ENCODE peak calls at places on chromosome 10, in ten cellular contexts. D, L, O, P, V, H, Z, N, J and B are unnamed samples.

GRCh38 chr10:4647138-4647785 is 178.7 kb upstream of the AKR1E2 start:
- DNase-seq in V (no peak), N (no peak), Z (no peak), P (no peak), H (no peak), D (peak), L (no peak), J (no peak), O (no peak), B (no peak)

GRCh38 chr10:101046332-101047238 is 15.2 kb upstream of the KAZALD1 start:
- DNase-seq in L (no peak), J (no peak), D (peak), H (no peak), V (no peak), Z (no peak), N (no peak), O (no peak), P (no peak), B (no peak)

GRCh38 chr10:79457256-79457785 is 11.9 kb upstream of the ZCCHC24 start:
- DNase-seq in Z (no peak), V (no peak), J (no peak), P (no peak), L (no peak), N (no peak), O (no peak), H (no peak), D (no peak), B (no peak)

GRCh38 chr10:118626953-118627352 is 31.5 kb upstream of the PRLHR start:
- DNase-seq in V (no peak), O (no peak), P (no peak), Z (no peak), N (peak), H (no peak), J (no peak), D (no peak), L (no peak), B (no peak)

GRCh38 chr10:86152354-86152753 is 214.2 kb downstream of the GRID1 start:
- DNase-seq in J (no peak), V (no peak), L (no peak), Z (no peak), O (no peak), P (no peak), H (no peak), D (no peak), N (no peak), B (no peak)

GRCh38 chr10:79308016-79308415 is 39.3 kb upstream of the PPIF start:
- DNase-seq in Z (no peak), V (no peak), J (no peak), L (no peak), D (no peak), N (no peak), P (no peak), H (no peak), O (no peak), B (no peak)

GRCh38 chr10:60955957-60956425 is 12.0 kb upstream of the RHOBTB1 start:
- DNase-seq in P (no peak), Z (no peak), O (no peak), J (no peak), H (peak), V (no peak), N (no peak), L (no peak), D (peak), B (no peak)

GRCh38 chr10:62224606-62225005 is 44.0 kb downstream of the RTKN2 start:
- DNase-seq in H (peak), O (no peak), N (no peak), J (no peak), V (no peak), P (no peak), D (peak), Z (no peak), L (no peak), B (no peak)

GRCh38 chr10:119658274-119658673 is 7.1 kb downstream of the BAG3 start:
- DNase-seq in N (peak), L (peak), H (peak), O (peak), Z (peak), V (peak), D (peak), J (peak), P (peak), B (peak)

GRCh38 chr10:123043409-123043925 is 34.7 kb downstream of the ACADSB start:
- DNase-seq in V (no peak), N (peak), Z (peak), H (peak), O (no peak), J (no peak), P (no peak), D (peak), L (no peak), B (no peak)

GRCh38 chr10:33273295-33274002 is 61.0 kb downstream of the NRP1 start:
- DNase-seq in P (peak), L (peak), Z (peak), O (peak), J (peak), H (peak), V (peak), N (no peak), D (peak), B (peak)

GRCh38 chr10:117631276-117632151 is 89.0 kb downstream of the EMX2 start:
- DNase-seq in L (peak), D (no peak), N (no peak), V (no peak), H (no peak), J (no peak), O (no peak), P (no peak), Z (no peak), B (peak)

GRCh38 chr10:52443419-52444388 is 129.6 kb downstream of the DKK1 start:
- DNase-seq in Z (no peak), V (no peak), O (no peak), P (no peak), L (no peak), N (no peak), J (no peak), D (peak), H (peak), B (no peak)

GRCh38 chr10:131650169-131650705 is 250.6 kb upstream of the PPP2R2D start:
- DNase-seq in N (no peak), D (no peak), P (no peak), H (no peak), Z (no peak), O (no peak), V (peak), J (no peak), L (no peak), B (no peak)

GRCh38 chr10:70890917-70891431 is 2.6 kb upstream of the PCBD1 start:
- DNase-seq in H (no peak), L (peak), P (peak), V (no peak), J (no peak), D (no peak), N (no peak), O (peak), Z (peak), B (peak)

GRCh38 chr10:116044722-116045374 is 228.2 kb downstream of the GFRA1 start:
- DNase-seq in O (peak), Z (peak), D (no peak), V (no peak), P (no peak), L (no peak), N (no peak), J (no peak), H (no peak), B (peak)

GRCh38 chr10:71219918-71220688 is 7.7 kb downstream of the UNC5B start:
- DNase-seq in Z (no peak), H (no peak), O (peak), N (no peak), L (no peak), P (no peak), V (peak), J (peak), D (no peak), B (no peak)

GRCh38 chr10:21649441-21649872 is 115.4 kb downstream of the MLLT10 start:
- DNase-seq in J (no peak), N (peak), O (no peak), D (no peak), H (no peak), V (no peak), L (no peak), Z (no peak), P (no peak), B (no peak)

GRCh38 chr10:118034755-118035154 is 12.0 kb downstream of the RAB11FIP2 start:
- DNase-seq in N (peak), H (no peak), J (no peak), P (no peak), Z (no peak), V (no peak), L (no peak), O (no peak), D (peak), B (no peak)

GRCh38 chr10:13894412-13895093 is 307.8 kb downstream of the PRPF18 start:
- DNase-seq in D (peak), Z (no peak), N (no peak), O (no peak), J (no peak), L (no peak), H (no peak), P (no peak), V (no peak), B (no peak)

GRCh38 chr10:21524526-21525366 is 736 bp downstream of the SKIDA1 start:
- DNase-seq in V (no peak), N (peak), D (peak), L (peak), H (peak), J (no peak), O (no peak), Z (no peak), P (no peak), B (peak)

GRCh38 chr10:18400911-18401260 is 250.5 kb downstream of the NSUN6 start:
- DNase-seq in J (no peak), O (no peak), L (no peak), Z (peak), H (no peak), N (no peak), V (no peak), P (no peak), D (no peak), B (no peak)

GRCh38 chr10:110006358-110007170 is 1.2 kb upstream of the ADD3 start:
- DNase-seq in J (no peak), H (peak), N (peak), L (peak), Z (peak), O (peak), D (peak), V (peak), P (peak), B (peak)

GRCh38 chr10:110008518-110009339 is 945 bp downstream of the ADD3 start:
- DNase-seq in D (no peak), H (peak), O (peak), V (no peak), Z (peak), N (peak), P (no peak), J (no peak), L (peak), B (no peak)

GRCh38 chr10:110005716-110006115 is 2.1 kb upstream of the ADD3 start:
- DNase-seq in Z (peak), L (peak), N (peak), V (no peak), O (peak), D (peak), P (peak), J (no peak), H (peak), B (no peak)

GRCh38 chr10:110007171-110007700 is 548 bp upstream of the ADD3 start:
- DNase-seq in H (peak), V (peak), N (no peak), O (no peak), D (peak), P (no peak), L (no peak), J (peak), Z (no peak), B (no peak)

DNA sequence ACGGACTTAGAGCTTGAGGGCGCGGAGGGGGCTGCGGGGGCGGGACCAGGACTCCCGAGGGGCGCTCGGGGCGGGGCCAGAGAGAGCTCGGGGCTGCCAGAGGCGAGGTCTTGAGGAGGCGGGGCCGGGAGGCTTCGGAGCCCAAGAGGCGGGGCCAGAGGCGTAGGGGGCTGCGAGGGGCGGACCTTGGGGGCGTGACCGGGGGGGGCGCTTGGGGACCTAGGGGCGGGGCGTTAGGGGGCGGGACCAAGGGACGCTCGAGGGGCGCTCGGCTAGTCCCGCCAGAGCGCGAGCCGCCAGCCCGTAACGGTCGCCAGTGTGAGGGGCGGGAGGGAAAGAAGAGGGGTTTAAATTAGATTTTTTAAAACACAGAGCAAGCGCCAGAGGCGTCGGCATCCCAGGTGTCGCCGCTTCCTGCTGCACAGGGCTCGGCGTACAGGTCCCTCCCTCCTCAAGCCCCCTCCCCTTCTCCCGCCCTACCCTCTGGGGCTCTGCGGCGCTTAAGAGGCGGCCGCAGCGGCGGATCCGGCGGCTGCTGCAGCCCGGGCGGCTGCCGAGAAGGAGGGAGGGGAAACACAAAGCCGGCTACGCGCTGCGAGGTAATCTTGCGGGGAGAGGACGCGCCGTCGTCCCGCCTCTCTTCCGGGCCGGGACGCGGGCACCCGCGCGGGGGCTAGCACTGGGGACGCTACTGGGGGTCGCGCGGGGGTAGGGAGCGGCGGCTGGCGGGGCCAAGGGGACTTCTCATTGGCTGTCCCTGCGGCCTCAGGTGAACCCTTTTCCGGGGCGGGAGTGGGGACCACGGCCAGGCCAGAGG is at the start of gene ADD3:
- DNase-seq in N (peak), P (peak), J (peak), V (peak), O (peak), D (peak), L (peak), H (peak), Z (peak), B (peak)
- TF ChIP-seq POLR2A in N (peak), P (no peak), J (no peak), V (peak), O (no peak), D (peak), L (peak), H (peak), Z (peak), B (no peak)

GRCh38 chr10:51246156-51246555 is 171.9 kb downstream of the PRKG1 start:
- DNase-seq in V (no peak), O (no peak), Z (peak), D (no peak), L (no peak), J (no peak), N (no peak), H (no peak), P (no peak), B (no peak)
- TF ChIP-seq CTCF in V (no peak), O (no peak), Z (no peak), D (no peak), L (no peak), J (no peak), N (no peak), H (no peak), P (no peak), B (no peak)

GRCh38 chr10:69408318-69409175 is 8.2 kb downstream of the TACR2 start:
- DNase-seq in L (peak), J (peak), H (peak), P (peak), V (peak), Z (peak), N (peak), O (peak), D (peak), B (peak)
- H3K4me3 ChIP-seq in L (peak), J (peak), H (peak), P (peak), V (peak), Z (peak), N (no peak), O (no peak), D (peak), B (no peak)

DNA sequence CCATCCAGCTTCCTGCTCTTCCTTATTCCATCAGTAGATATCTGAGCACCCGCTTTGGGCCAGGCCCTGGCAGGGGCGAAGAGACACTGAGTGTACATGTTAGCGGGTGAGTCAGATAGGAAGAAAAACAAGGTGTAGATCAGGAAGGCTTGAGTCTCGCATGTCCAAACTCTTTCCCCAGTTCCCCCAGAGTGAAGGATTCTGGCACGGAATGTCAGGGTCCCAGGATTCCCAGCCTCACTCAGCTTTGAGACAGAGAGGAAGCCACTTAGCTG is 24.1 kb upstream of the CHST15 start:
- DNase-seq in V (no peak), L (no peak), Z (no peak), P (no peak), H (no peak), N (no peak), O (no peak), D (no peak), J (no peak), B (no peak)
- TF ChIP-seq POLR2A in V (no peak), L (no peak), Z (no peak), P (no peak), H (no peak), N (no peak), O (no peak), D (no peak), J (no peak), B (no peak)

GRCh38 chr10:114405011-114405350 is 679 bp upstream of the AFAP1L2 start:
- DNase-seq in V (no peak), O (no peak), N (no peak), P (no peak), Z (no peak), D (no peak), H (peak), L (no peak), J (no peak), B (no peak)

GRCh38 chr10:114404171-114405010 is at the start of gene AFAP1L2:
- DNase-seq in V (no peak), J (no peak), P (peak), Z (no peak), H (peak), L (peak), D (no peak), N (no peak), O (no peak), B (peak)

GRCh38 chr10:114402871-114403544 is 1.3 kb downstream of the AFAP1L2 start:
- DNase-seq in N (no peak), Z (no peak), O (no peak), H (no peak), V (no peak), P (peak), J (no peak), D (no peak), L (no peak), B (no peak)

GRCh38 chr10:114402233-114402632 is 2.1 kb downstream of the AFAP1L2 start:
- DNase-seq in D (no peak), O (no peak), V (no peak), H (no peak), Z (no peak), J (no peak), N (no peak), L (no peak), P (no peak), B (no peak)

GRCh38 chr10:114403545-114404161 is 649 bp downstream of the AFAP1L2 start:
- DNase-seq in N (no peak), D (no peak), P (peak), L (peak), Z (no peak), V (no peak), H (peak), O (no peak), J (no peak), B (peak)
- TF ChIP-seq CTCF in N (no peak), D (no peak), P (no peak), L (no peak), Z (no peak), V (no peak), H (peak), O (peak), J (no peak), B (no peak)

GRCh38 chr10:30877111-30877510 is 154.6 kb downstream of the ZNF438 start:
- DNase-seq in L (no peak), J (no peak), Z (no peak), P (no peak), V (no peak), H (no peak), N (no peak), O (no peak), D (peak), B (no peak)

GRCh38 chr10:30870926-30871325 is 160.7 kb downstream of the ZNF438 start:
- DNase-seq in J (no peak), H (no peak), N (no peak), Z (no peak), O (no peak), V (no peak), D (no peak), P (no peak), L (no peak), B (no peak)

GRCh38 chr10:30878920-30879319 is 152.7 kb downstream of the ZNF438 start:
- DNase-seq in D (no peak), H (no peak), O (no peak), J (no peak), N (no peak), P (no peak), V (no peak), L (no peak), Z (no peak), B (no peak)

GRCh38 chr10:30869566-30869965 is 162.1 kb downstream of the ZNF438 start:
- DNase-seq in Z (no peak), L (no peak), D (peak), J (no peak), V (no peak), H (no peak), O (no peak), P (no peak), N (no peak), B (no peak)

GRCh38 chr10:30873408-30873807 is 158.3 kb downstream of the ZNF438 start:
- DNase-seq in V (no peak), J (no peak), D (no peak), P (no peak), H (no peak), L (no peak), Z (no peak), N (no peak), O (no peak), B (no peak)
- H3K4me3 ChIP-seq in V (no peak), J (no peak), D (no peak), P (no peak), H (no peak), L (no peak), Z (no peak), N (no peak), O (no peak), B (no peak)